ENCODE peak calls at places on chromosomes 7 and 10, in seven cellular contexts. Z is SK-N-SH, T is heart right ventricle, H is nephron progenitor cell, Y is HFFc6, C is osteocyte, U is AG04449. M is an unnamed sample.

GRCh38 chr10:77173615-77174461 is 463.8 kb downstream of the KCNMA1 start:
- DNase-seq in C (peak), H (peak), T (peak), U (no peak), Z (peak), Y (peak), M (peak)

GRCh38 chr10:105973912-105974311 is 1190.6 kb downstream of the SORCS1 start:
- DNase-seq in T (no peak), Y (no peak), C (no peak), H (no peak), U (no peak), Z (no peak), M (no peak)

GRCh38 chr10:121823993-121824463 is 103.8 kb downstream of the ATE1 start:
- DNase-seq in Y (peak), C (no peak), H (no peak), T (no peak), U (no peak), Z (peak), M (no peak)

GRCh38 chr10:43816351-43817321 is 168.0 kb upstream of the ZNF32 start:
- DNase-seq in Z (peak), T (no peak), Y (peak), C (no peak), U (peak), H (no peak), M (no peak)

GRCh38 chr10:120479506-120479905 is 22.5 kb downstream of the PLPP4 start:
- DNase-seq in Z (no peak), C (peak), U (no peak), H (no peak), Y (no peak), T (no peak), M (no peak)

GRCh38 chr7:95536656-95537311 is 51.0 kb downstream of the ASB4 start:
- DNase-seq in U (no peak), T (no peak), Y (no peak), H (no peak), C (no peak), Z (no peak), M (no peak)

GRCh38 chr7:5629941-5630340 is 151.5 kb downstream of the RNF216 start:
- DNase-seq in U (no peak), T (no peak), Z (peak), H (no peak), Y (peak), C (no peak), M (no peak)

GRCh38 chr7:99762680-99763327 is 21.2 kb downstream of the CYP3A4 start:
- DNase-seq in H (no peak), T (peak), Y (peak), C (no peak), Z (no peak), U (peak), M (no peak)

GRCh38 chr10:89476676-89477075 is 58.7 kb downstream of the SLC16A12 start:
- DNase-seq in H (peak), C (no peak), U (no peak), Z (no peak), Y (no peak), T (peak), M (no peak)

GRCh38 chr7:101953248-101953819 is 135.9 kb downstream of the CUX1 start:
- DNase-seq in U (peak), T (peak), C (no peak), H (no peak), Z (peak), Y (peak), M (no peak)

GRCh38 chr10:125172694-125173093 is 12.3 kb upstream of the CTBP2 start:
- DNase-seq in H (no peak), C (peak), U (no peak), Z (no peak), Y (no peak), T (no peak), M (no peak)

GRCh38 chr7:142880886-142881505 is 4.5 kb downstream of the TRPV6 start:
- DNase-seq in Y (peak), T (no peak), H (peak), C (peak), Z (peak), U (no peak), M (peak)

GRCh38 chr7:151628846-151629604 is 109.3 kb upstream of the RHEB start:
- DNase-seq in T (no peak), U (no peak), Y (no peak), C (no peak), Z (no peak), H (no peak), M (no peak)

GRCh38 chr10:60877066-60877776 is 66.8 kb downstream of the RHOBTB1 start:
- DNase-seq in H (no peak), Y (no peak), T (no peak), Z (no peak), C (no peak), U (no peak), M (no peak)

GRCh38 chr7:74037609-74038008 is 9.6 kb downstream of the ELN start:
- DNase-seq in U (no peak), H (no peak), C (no peak), Z (no peak), T (no peak), Y (no peak), M (no peak)

GRCh38 chr7:55048221-55048859 is 29.5 kb downstream of the EGFR start:
- DNase-seq in Y (no peak), Z (no peak), C (no peak), T (no peak), H (no peak), U (no peak), M (no peak)

GRCh38 chr10:44576715-44577191 is 191.9 kb upstream of the CXCL12 start:
- DNase-seq in Y (peak), Z (no peak), H (no peak), U (peak), T (peak), C (peak), M (no peak)

DNA sequence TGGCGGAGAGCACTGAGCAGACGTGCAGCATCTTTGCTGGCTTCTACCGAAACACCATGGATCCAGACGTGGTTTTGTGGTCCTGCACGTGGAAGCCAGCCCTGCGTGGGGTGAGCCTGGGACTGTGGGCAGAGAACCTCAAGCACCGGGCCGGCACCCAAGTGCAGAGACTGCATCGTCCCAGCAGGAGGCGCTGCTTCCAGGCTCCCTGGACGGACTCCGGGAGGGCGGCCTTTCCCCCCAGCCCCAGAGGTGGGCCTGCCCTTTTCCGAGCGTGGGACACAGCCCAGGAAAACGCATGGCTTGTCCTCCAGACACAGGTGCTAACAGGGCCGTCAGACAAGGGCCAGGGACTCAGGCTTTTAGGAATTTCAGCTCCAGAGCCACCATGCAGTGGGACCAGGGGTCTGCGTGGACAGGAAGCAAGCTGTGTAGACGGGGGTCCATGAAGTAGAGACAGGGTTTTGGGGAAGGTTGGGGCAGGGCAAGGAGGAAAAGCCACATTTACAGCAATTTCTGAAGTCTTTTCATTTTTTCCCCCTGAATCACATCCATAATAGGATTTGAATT is 303.9 kb downstream of the WDR37 start:
- DNase-seq in Z (peak), C (no peak), H (peak), U (no peak), Y (no peak), T (no peak), M (peak)
- TF ChIP-seq CTCF in Z (no peak), C (peak), H (peak), U (peak), Y (peak), T (no peak), M (peak)

DNA sequence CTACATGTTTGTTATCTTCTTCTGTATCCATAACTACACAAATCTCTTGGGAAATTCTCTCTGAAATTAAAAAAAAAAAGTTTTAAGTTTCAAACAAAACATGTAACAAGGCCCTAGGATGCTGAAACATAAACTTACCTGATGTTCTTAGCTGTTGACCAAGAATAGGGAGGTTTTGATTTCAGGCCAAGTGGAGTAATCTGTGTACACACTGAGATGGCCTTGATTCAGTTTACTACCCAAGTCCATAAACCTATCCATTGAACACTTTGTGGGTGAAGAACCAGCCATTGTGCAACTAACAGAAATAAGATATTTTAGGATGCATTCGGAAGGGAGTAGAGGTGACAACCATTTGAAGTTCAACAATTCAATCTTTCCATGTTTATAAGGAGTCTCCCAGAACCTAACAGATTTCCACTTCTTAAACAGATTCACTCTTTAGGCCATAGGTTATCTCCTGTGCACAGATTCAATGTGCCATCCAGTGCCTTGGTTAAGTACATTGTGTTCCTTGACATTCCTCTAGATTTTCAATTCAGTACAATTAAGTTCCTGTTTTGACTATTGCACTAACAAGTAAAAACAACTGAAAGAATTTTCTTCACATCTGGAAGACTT is 143.1 kb downstream of the CRPPA start:
- DNase-seq in Y (no peak), H (no peak), T (no peak), U (no peak), C (no peak), Z (no peak), M (no peak)
- TF ChIP-seq CTCF in Y (no peak), H (no peak), T (no peak), U (no peak), C (no peak), Z (no peak), M (no peak)

DNA sequence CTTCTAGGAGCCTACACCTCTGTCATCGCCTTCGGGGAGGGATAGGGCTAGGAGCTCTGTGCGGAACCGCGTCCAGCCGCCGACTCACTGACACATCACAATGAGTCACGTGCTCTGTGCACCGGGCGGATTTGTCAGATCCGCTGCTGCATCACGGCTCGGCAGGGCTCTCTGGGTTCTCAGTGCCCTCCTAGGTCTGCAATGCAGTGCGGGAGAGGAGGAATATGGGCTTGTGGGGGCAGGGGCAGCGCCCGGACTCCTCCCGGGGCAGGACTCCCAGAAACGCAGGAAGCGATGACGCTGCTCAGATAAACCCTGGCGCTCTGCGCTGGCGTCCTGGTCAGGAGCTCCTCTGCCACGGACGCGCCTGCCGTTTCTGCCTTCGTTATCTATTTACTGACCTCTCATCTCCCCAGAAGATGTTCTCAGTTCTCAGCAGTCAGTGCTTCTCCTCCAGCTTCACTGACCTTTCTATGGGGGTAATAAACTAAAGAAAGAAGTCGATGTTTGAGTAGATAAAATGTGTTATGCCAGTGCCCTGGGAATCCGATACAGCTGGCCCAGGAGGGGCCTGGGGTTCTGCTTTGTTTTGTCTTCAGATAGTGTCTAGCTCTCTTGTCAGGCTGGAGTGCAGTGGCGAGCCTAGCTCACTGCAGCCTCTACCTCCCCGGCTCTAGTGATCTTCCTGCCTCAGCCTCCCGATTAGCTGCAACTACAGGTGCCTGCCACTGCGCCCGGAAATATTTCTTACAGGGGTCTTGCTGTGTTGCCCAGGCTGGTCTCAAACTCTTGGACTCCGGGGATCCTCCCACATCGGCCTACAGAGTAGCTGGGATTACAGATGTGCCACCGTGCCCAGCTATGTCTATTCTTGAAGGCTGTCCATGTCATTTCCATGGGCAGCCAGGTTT is 22.8 kb upstream of the ITGB1 start:
- DNase-seq in H (peak), Y (peak), Z (peak), C (peak), T (peak), U (peak), M (peak)
- TF ChIP-seq CTCF in H (no peak), Y (peak), Z (no peak), C (no peak), T (no peak), U (no peak), M (no peak)

GRCh38 chr10:101286248-101287046 is 57.2 kb upstream of the LBX1 start:
- DNase-seq in C (no peak), Y (no peak), T (no peak), H (no peak), U (no peak), Z (no peak), M (no peak)

GRCh38 chr10:101290415-101290814 is 61.2 kb upstream of the LBX1 start:
- DNase-seq in Y (no peak), Z (no peak), C (no peak), T (no peak), U (no peak), H (no peak), M (no peak)

GRCh38 chr10:101289541-101289940 is 60.3 kb upstream of the LBX1 start:
- DNase-seq in T (no peak), U (no peak), Z (no peak), Y (no peak), H (no peak), C (no peak), M (no peak)

GRCh38 chr10:101287183-101287830 is 58.0 kb upstream of the LBX1 start:
- DNase-seq in Y (no peak), C (no peak), H (no peak), T (no peak), Z (no peak), U (no peak), M (no peak)

GRCh38 chr10:101287922-101288638 is 58.8 kb upstream of the LBX1 start:
- DNase-seq in T (no peak), U (no peak), Y (no peak), C (no peak), Z (peak), H (peak), M (peak)
- TF ChIP-seq CTCF in T (no peak), U (peak), Y (no peak), C (peak), Z (peak), H (no peak), M (no peak)

GRCh38 chr7:138834583-138834982 is 36.6 kb upstream of the ATP6V0A4 start:
- DNase-seq in H (no peak), T (no peak), U (no peak), C (peak), Z (no peak), Y (no peak), M (no peak)

GRCh38 chr7:138835087-138835486 is 37.1 kb upstream of the ATP6V0A4 start:
- DNase-seq in Z (no peak), C (peak), Y (no peak), U (no peak), H (no peak), T (no peak), M (no peak)

GRCh38 chr7:138842111-138842510 is 44.1 kb upstream of the ATP6V0A4 start:
- DNase-seq in C (no peak), Z (no peak), Y (peak), T (no peak), H (peak), U (peak), M (no peak)

GRCh38 chr7:138837627-138838026 is 39.6 kb upstream of the ATP6V0A4 start:
- DNase-seq in T (peak), H (no peak), U (no peak), C (peak), Z (no peak), Y (no peak), M (no peak)

DNA sequence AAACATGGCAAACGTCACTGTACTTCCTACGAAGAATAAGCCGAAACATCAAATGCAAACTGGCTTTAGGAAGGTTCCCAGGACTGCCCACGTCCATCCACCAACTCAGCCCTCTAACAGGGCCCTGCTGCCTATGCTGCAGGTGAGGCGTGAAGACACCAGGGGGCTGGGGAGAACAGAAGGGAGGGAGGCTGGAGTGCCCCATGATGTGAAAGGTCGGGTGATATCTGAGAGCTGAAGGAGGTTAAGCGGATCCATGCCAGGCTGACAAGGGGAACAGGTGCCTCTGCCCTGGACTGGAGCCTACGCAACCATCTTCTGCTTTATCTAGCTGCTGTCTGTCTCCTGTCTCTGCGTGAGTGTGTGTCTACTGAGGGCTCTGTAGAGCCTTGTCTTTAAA is 40.2 kb upstream of the ATP6V0A4 start:
- DNase-seq in C (no peak), H (peak), Y (no peak), U (no peak), T (no peak), Z (no peak), M (no peak)
- TF ChIP-seq CTCF in C (no peak), H (no peak), Y (no peak), U (no peak), T (no peak), Z (no peak), M (no peak)